ENCODE peak calls at places on chromosomes 13 and 19, in seven cellular contexts. M, L, U, J, S, F and R are unnamed samples.

GRCh38 chr19:46297700-46298476 is 1.0 kb downstream of the HIF3A start:
- DNase-seq in M (no peak), L (no peak), U (no peak), J (no peak), S (peak), F (no peak), R (no peak)

GRCh38 chr19:41869374-41869955 is 7.6 kb upstream of the CD79A start:
- DNase-seq in M (no peak), L (no peak), U (no peak), J (no peak), S (no peak), F (no peak), R (no peak)

GRCh38 chr19:23822735-23823134 is 64.0 kb upstream of the ZNF681 start:
- DNase-seq in M (no peak), L (peak), U (no peak), J (no peak), S (no peak), F (no peak), R (peak)

GRCh38 chr13:33213024-33213795 is 72.3 kb downstream of the STARD13 start:
- DNase-seq in M (no peak), L (peak), U (no peak), J (no peak), S (no peak), F (no peak), R (no peak)

GRCh38 chr13:36858285-36858684 is 39.3 kb downstream of the RFXAP start:
- DNase-seq in M (no peak), L (peak), U (peak), J (no peak), S (peak), F (no peak), R (peak)

GRCh38 chr19:35468637-35469036 is 20.6 kb downstream of the FFAR2 start:
- DNase-seq in M (peak), L (peak), U (no peak), J (no peak), S (peak), F (no peak), R (peak)

GRCh38 chr19:33675501-33676124 is 53.9 kb downstream of the CHST8 start:
- DNase-seq in M (no peak), L (no peak), U (no peak), J (no peak), S (no peak), F (no peak), R (no peak)

GRCh38 chr13:71661921-71662320 is 205.1 kb downstream of the DACH1 start:
- DNase-seq in M (no peak), L (no peak), U (peak), J (no peak), S (no peak), F (no peak), R (no peak)

GRCh38 chr19:3028305-3029069 is 593 bp downstream of the TLE2 start:
- DNase-seq in M (peak), L (peak), U (no peak), J (no peak), S (no peak), F (no peak), R (no peak)

GRCh38 chr13:113413178-113413897 is 40.0 kb downstream of the ADPRHL1 start:
- DNase-seq in M (no peak), L (no peak), U (no peak), J (no peak), S (no peak), F (no peak), R (no peak)

GRCh38 chr13:94169783-94170513 is 309.5 kb downstream of the DCT start:
- DNase-seq in M (no peak), L (peak), U (no peak), J (no peak), S (no peak), F (no peak), R (no peak)
- H2BK5ac ChIP-seq in M (no peak), L (no peak), U (no peak), J (no peak), S (no peak), F (no peak), R (no peak)

GRCh38 chr19:18161691-18162039 is 8.7 kb downstream of the PIK3R2 start:
- DNase-seq in M (no peak), L (no peak), U (no peak), J (no peak), S (no peak), F (no peak), R (no peak)
- H4K8ac ChIP-seq in M (peak), L (no peak), U (peak), J (peak), S (peak), F (no peak), R (peak)

DNA sequence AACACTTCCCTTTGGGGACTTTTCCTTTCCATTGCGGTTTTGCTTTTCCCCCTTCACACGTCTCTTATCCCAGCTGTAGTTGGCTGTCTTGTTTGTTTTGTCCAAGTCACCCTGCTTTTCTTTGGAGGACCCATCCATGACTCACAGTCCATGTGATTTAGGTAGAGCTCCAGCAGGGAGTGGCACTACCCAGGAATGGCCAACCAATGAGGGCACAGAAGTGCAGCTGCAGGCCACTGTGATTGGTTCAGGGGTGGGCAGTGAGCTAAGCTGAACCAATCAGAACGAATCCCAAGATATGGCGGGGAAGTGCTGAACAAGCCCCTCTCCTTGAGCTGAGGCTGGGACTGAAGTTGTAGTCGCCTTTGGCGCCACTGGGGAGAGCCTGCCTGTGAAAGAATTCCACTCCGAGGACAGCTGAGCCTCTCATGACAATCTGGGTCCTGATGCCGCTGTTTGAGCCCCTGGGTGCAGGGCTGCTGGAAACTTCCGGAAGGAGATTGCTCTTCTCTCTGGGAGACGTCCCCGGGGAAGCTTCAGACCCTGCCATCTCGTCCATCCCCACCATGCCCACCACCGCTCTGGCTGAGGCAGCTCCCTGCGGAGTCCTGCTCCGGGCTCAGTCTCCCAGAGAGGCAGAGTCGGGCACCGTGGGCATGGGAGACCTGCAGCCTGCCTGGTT is 62.9 kb upstream of the URI1 start:
- DNase-seq in M (peak), L (peak), U (peak), J (no peak), S (no peak), F (no peak), R (no peak)
- H3K4ac ChIP-seq in M (no peak), L (no peak), U (no peak), J (no peak), S (no peak), F (no peak), R (no peak)

GRCh38 chr13:108679989-108680388 is 50.6 kb downstream of the MYO16 start:
- DNase-seq in M (no peak), L (no peak), U (no peak), J (no peak), S (no peak), F (no peak), R (no peak)
- H2BK5ac ChIP-seq in M (no peak), L (no peak), U (no peak), J (no peak), S (no peak), F (no peak), R (no peak)

DNA sequence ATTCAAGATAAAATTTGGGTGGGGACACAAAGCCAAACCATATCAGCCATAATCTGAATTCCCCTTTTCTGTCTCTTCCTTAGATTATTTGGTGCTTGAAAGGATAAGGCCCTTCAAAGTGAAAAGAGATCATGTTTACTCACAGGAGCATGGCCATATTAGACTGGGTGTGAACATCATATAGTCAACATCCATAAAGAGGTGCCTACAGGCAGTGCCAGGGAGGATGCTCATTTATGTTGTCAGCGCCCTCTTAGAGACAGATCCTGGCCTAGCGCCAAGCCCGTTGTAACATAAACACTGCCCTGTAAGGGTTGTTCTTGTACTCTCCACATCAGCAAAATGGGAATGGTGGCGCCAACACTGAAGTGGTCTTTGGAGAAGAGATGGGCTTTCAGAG is 16.2 kb downstream of the PCDH8 start:
- DNase-seq in M (no peak), L (no peak), U (no peak), J (no peak), S (no peak), F (no peak), R (no peak)
- H4K8ac ChIP-seq in M (no peak), L (no peak), U (no peak), J (no peak), S (no peak), F (no peak), R (no peak)

GRCh38 chr13:73623281-73623680 is 510.9 kb downstream of the KLF12 start:
- DNase-seq in M (no peak), L (no peak), U (no peak), J (no peak), S (no peak), F (no peak), R (no peak)

GRCh38 chr13:73622375-73622774 is 511.8 kb downstream of the KLF12 start:
- DNase-seq in M (no peak), L (no peak), U (no peak), J (no peak), S (no peak), F (no peak), R (no peak)

GRCh38 chr13:73618275-73618865 is 515.8 kb downstream of the KLF12 start:
- DNase-seq in M (no peak), L (no peak), U (no peak), J (no peak), S (no peak), F (no peak), R (no peak)
- H3K4ac ChIP-seq in M (no peak), L (no peak), U (no peak), J (no peak), S (no peak), F (no peak), R (no peak)

GRCh38 chr13:20394506-20394905 is 131.2 kb downstream of the CRYL1 start:
- DNase-seq in M (no peak), L (no peak), U (no peak), J (no peak), S (no peak), F (no peak), R (no peak)
- H2BK5ac ChIP-seq in M (no peak), L (no peak), U (no peak), J (no peak), S (no peak), F (no peak), R (no peak)

DNA sequence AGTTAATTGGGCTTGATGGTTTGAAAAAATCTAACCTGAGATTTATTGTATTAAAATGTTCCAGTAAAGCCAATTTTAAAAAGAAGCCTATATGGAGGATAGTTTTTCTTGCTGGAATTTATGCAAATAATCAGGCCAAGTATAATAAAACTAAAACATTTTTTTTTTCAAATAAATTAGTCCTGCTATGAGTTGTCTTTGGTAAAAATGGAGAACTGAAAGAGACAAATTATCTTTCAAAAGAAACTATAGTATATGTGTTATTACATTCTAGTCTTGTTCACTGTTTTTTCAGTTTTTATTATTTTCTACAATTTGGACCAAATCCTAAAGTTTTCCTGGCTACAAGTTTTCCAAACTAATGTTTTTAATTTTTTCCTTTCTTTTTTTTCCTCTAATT is 468.9 kb downstream of the UQCRFS1 start:
- DNase-seq in M (no peak), L (no peak), U (no peak), J (no peak), S (no peak), F (no peak), R (no peak)
- H4K8ac ChIP-seq in M (no peak), L (no peak), U (no peak), J (no peak), S (no peak), F (no peak), R (no peak)